ENCODE peak calls at places on chromosome 11, in six cellular contexts. M, N, L, O, H and D are unnamed samples.

GRCh38 chr11:122322369-122322768 is 206.4 kb upstream of the BLID start:
- DNase-seq in M (no peak), N (no peak), L (no peak), O (no peak), H (peak; percentile 59), D (no peak)

GRCh38 chr11:119863811-119864601 is 135.0 kb upstream of the NECTIN1 start:
- DNase-seq in M (no peak), N (no peak), L (no peak), O (no peak), H (no peak), D (no peak)

GRCh38 chr11:65429069-65429681 is 6.6 kb downstream of the NEAT1 start:
- DNase-seq in M (peak; percentile 72), N (no peak), L (no peak), O (peak; percentile 38), H (peak; percentile 52), D (peak; percentile 66)

GRCh38 chr11:54558919-54559318 is 44.9 kb downstream of the OR4C46 start:
- DNase-seq in M (no peak), N (no peak), L (no peak), O (peak; percentile 4), H (no peak), D (peak; percentile 20)

GRCh38 chr11:65090628-65091027 is 5.4 kb upstream of the VPS51 start:
- DNase-seq in M (no peak), N (no peak), L (no peak), O (no peak), H (no peak), D (no peak)

GRCh38 chr11:2346586-2347335 is 30.3 kb upstream of the CD81 start:
- DNase-seq in M (no peak), N (no peak), L (no peak), O (no peak), H (no peak), D (no peak)

GRCh38 chr11:117146521-117146920 is 2.4 kb downstream of the PAFAH1B2 start:
- DNase-seq in M (no peak), N (no peak), L (no peak), O (no peak), H (peak; percentile 6), D (peak; percentile 14)

GRCh38 chr11:102806296-102806695 is 8.3 kb upstream of the MMP1 start:
- DNase-seq in M (no peak), N (no peak), L (no peak), O (no peak), H (no peak), D (no peak)

GRCh38 chr11:131894615-131895544 is 524.5 kb downstream of the NTM start:
- DNase-seq in M (no peak), N (no peak), L (no peak), O (peak; percentile 6), H (no peak), D (no peak)

GRCh38 chr11:6248248-6248647 is 9.4 kb downstream of the CNGA4 start:
- DNase-seq in M (no peak), N (no peak), L (no peak), O (no peak), H (peak; percentile 37), D (no peak)

GRCh38 chr11:40241524-40242037 is 1217.9 kb downstream of the LRRC4C start:
- DNase-seq in M (no peak), N (no peak), L (no peak), O (no peak), H (no peak), D (no peak)

GRCh38 chr11:126465573-126466287 is 110.2 kb downstream of the ST3GAL4 start:
- DNase-seq in M (no peak), N (no peak), L (no peak), O (no peak), H (no peak), D (no peak)

GRCh38 chr11:117884994-117885393 is 8.5 kb upstream of the FXYD6 start:
- DNase-seq in M (peak; percentile 59), N (no peak), L (no peak), O (no peak), H (no peak), D (no peak)

GRCh38 chr11:59206635-59207034 is 6.1 kb downstream of the MPEG1 start:
- DNase-seq in M (no peak), N (no peak), L (no peak), O (peak; percentile 75), H (no peak), D (peak; percentile 58)

GRCh38 chr11:16902979-16903378 is 111.2 kb downstream of the PLEKHA7 start:
- DNase-seq in M (no peak), N (peak; percentile 14), L (no peak), O (no peak), H (no peak), D (peak; percentile 25)

GRCh38 chr11:6251120-6251733 is 8.4 kb upstream of the CCKBR start:
- DNase-seq in M (peak; percentile 79), N (peak; percentile 42), L (no peak), O (peak; percentile 78), H (peak; percentile 28), D (peak; percentile 73)

GRCh38 chr11:124900464-124900863 is 2.8 kb upstream of the ROBO4 start:
- DNase-seq in M (no peak), N (no peak), L (no peak), O (peak; percentile 98), H (peak; percentile 83), D (peak; percentile 97)

GRCh38 chr11:62500066-62501035 is 46.3 kb downstream of the AHNAK start:
- DNase-seq in M (no peak), N (no peak), L (no peak), O (peak; percentile 76), H (no peak), D (no peak)

GRCh38 chr11:46272816-46273427 is 4.5 kb upstream of the CREB3L1 start:
- DNase-seq in M (peak; percentile 76), N (no peak), L (no peak), O (peak; percentile 56), H (peak; percentile 54), D (peak; percentile 85)

GRCh38 chr11:82195251-82195650 is 538.4 kb downstream of the FAM181B start:
- DNase-seq in M (no peak), N (no peak), L (no peak), O (no peak), H (no peak), D (no peak)

GRCh38 chr11:111759778-111760407 is 6.3 kb downstream of the PPP2R1B start:
- DNase-seq in M (no peak), N (no peak), L (no peak), O (no peak), H (no peak), D (no peak)

GRCh38 chr11:70183483-70184176 is 19.5 kb upstream of the FADD start:
- DNase-seq in M (peak; percentile 81), N (no peak), L (no peak), O (no peak), H (no peak), D (no peak)

GRCh38 chr11:44258839-44259420 is 51.0 kb downstream of the ALX4 start:
- DNase-seq in M (no peak), N (no peak), L (no peak), O (no peak), H (no peak), D (no peak)

GRCh38 chr11:40281055-40281580 is 1178.3 kb downstream of the LRRC4C start:
- DNase-seq in M (no peak), N (no peak), L (no peak), O (no peak), H (no peak), D (no peak)